ENCODE peak calls at places on chromosomes 6 and 20, in ten cellular contexts. A is EL; K is MCF 10A; B is AG08396; X is HepG2; O is NK-92 treated with Interleukin-12 subunit alpha and Interleukin-12 subunit beta, amount 100 ng/mL, for 24 hours; P is cardiac muscle cell; U is testis; N is psoas muscle; V is aorta. E is an unnamed sample.

GRCh38 chr20:17226410-17227198 is at the start of gene PCSK2:
- DNase-seq in A (peak), K (no peak), B (peak), X (no peak), O (no peak), P (peak), U (peak), N (peak), V (peak), E (peak)

GRCh38 chr6:128803911-128804310 is 79.0 kb upstream of the LAMA2 start:
- DNase-seq in A (peak), K (peak), B (no peak), X (no peak), O (no peak), P (no peak), U (no peak), N (no peak), V (no peak), E (peak)

GRCh38 chr20:13995086-13995665 is at the start of gene MACROD2:
- DNase-seq in A (peak), K (peak), B (peak), X (peak), O (no peak), P (peak), U (peak), N (peak), V (peak), E (peak)

GRCh38 chr6:36347635-36348034 is 10.9 kb upstream of the BNIP5 start:
- DNase-seq in A (no peak), K (no peak), B (no peak), X (no peak), O (no peak), P (peak), U (no peak), N (no peak), V (peak), E (no peak)

GRCh38 chr6:97524846-97525245 is 241.8 kb upstream of the MMS22L start:
- DNase-seq in A (peak), K (peak), B (no peak), X (no peak), O (no peak), P (peak), U (no peak), N (no peak), V (no peak), E (no peak)

GRCh38 chr6:157211603-157212455 is 111.5 kb downstream of the TMEM242 start:
- DNase-seq in A (no peak), K (no peak), B (no peak), X (no peak), O (no peak), P (no peak), U (no peak), N (no peak), V (peak), E (no peak)

GRCh38 chr6:90739802-90740201 is 152.9 kb upstream of the MAP3K7 start:
- DNase-seq in A (no peak), K (no peak), B (no peak), X (no peak), O (no peak), P (no peak), U (no peak), N (no peak), V (no peak), E (no peak)

GRCh38 chr6:34240329-34241248 is 3.9 kb downstream of the HMGA1 start:
- DNase-seq in A (no peak), K (no peak), B (peak), X (no peak), O (no peak), P (no peak), U (no peak), N (no peak), V (peak), E (no peak)

GRCh38 chr20:43571771-43572170 is 12.9 kb downstream of the SGK2 start:
- DNase-seq in A (no peak), K (no peak), B (no peak), X (no peak), O (no peak), P (no peak), U (no peak), N (no peak), V (peak), E (no peak)

GRCh38 chr6:147255948-147256674 is 51.9 kb downstream of the STXBP5 start:
- DNase-seq in A (no peak), K (no peak), B (no peak), X (no peak), O (no peak), P (no peak), U (no peak), N (no peak), V (no peak), E (no peak)

GRCh38 chr6:62803094-62803493 is 408.2 kb upstream of the FKBP1C start:
- DNase-seq in A (no peak), K (no peak), B (no peak), X (no peak), O (no peak), P (no peak), U (no peak), N (no peak), V (peak), E (no peak)

GRCh38 chr6:56683882-56684281 is 41.2 kb upstream of the DST start:
- DNase-seq in A (peak), K (peak), B (peak), X (peak), O (no peak), P (no peak), U (no peak), N (no peak), V (no peak), E (peak)

GRCh38 chr20:14925286-14925685 is 587.9 kb upstream of the FLRT3 start:
- DNase-seq in A (peak), K (peak), B (no peak), X (no peak), O (no peak), P (no peak), U (no peak), N (no peak), V (no peak), E (peak)

E was measured in fibroblast of mammary gland.